ENCODE peak calls at places on chromosomes 3 and 15, in four cellular contexts. One of them, this sample, is unnamed.

GRCh38 chr3:45985532-45986302 is 9.9 kb downstream of the FYCO1 start:
- DNase-seq in stimulated activated CD4-positive, alpha-beta T cell treated with anti-CD3 and anti-CD28 coated beads, Interleukin-4, amount 100 ng/mL, for 4 hours: no peak
- DNase-seq in retinal pigment epithelial cell: no peak
- DNase-seq in mucosa of descending colon: no peak
- DNase-seq in this sample: no peak

GRCh38 chr15:21262851-21263400 is 177.4 kb downstream of the POTEB3 start:
- DNase-seq in stimulated activated CD4-positive, alpha-beta T cell treated with anti-CD3 and anti-CD28 coated beads, Interleukin-4, amount 100 ng/mL, for 4 hours: no peak
- DNase-seq in retinal pigment epithelial cell: no peak
- DNase-seq in mucosa of descending colon: no peak
- DNase-seq in this sample: no peak

GRCh38 chr3:5347486-5347885 is 160.0 kb downstream of the EDEM1 start:
- DNase-seq in retinal pigment epithelial cell: no peak
- DNase-seq in stimulated activated CD4-positive, alpha-beta T cell treated with anti-CD3 and anti-CD28 coated beads, Interleukin-4, amount 100 ng/mL, for 4 hours: no peak
- DNase-seq in mucosa of descending colon: no peak
- DNase-seq in this sample: no peak

GRCh38 chr15:66145242-66146182 is 108.0 kb downstream of the MEGF11 start:
- DNase-seq in mucosa of descending colon: no peak
- DNase-seq in retinal pigment epithelial cell: no peak
- DNase-seq in stimulated activated CD4-positive, alpha-beta T cell treated with anti-CD3 and anti-CD28 coated beads, Interleukin-4, amount 100 ng/mL, for 4 hours: no peak
- DNase-seq in this sample: no peak

GRCh38 chr15:77029166-77030041 is 34.5 kb downstream of the PSTPIP1 start:
- DNase-seq in stimulated activated CD4-positive, alpha-beta T cell treated with anti-CD3 and anti-CD28 coated beads, Interleukin-4, amount 100 ng/mL, for 4 hours: no peak
- DNase-seq in mucosa of descending colon: peak
- DNase-seq in retinal pigment epithelial cell: no peak
- DNase-seq in this sample: no peak

GRCh38 chr3:8937064-8938020 is 25.9 kb downstream of the RAD18 start:
- DNase-seq in stimulated activated CD4-positive, alpha-beta T cell treated with anti-CD3 and anti-CD28 coated beads, Interleukin-4, amount 100 ng/mL, for 4 hours: no peak
- DNase-seq in mucosa of descending colon: no peak
- DNase-seq in retinal pigment epithelial cell: peak
- DNase-seq in this sample: no peak

GRCh38 chr3:159733194-159733860 is 255.3 kb upstream of the IL12A start:
- DNase-seq in mucosa of descending colon: no peak
- DNase-seq in stimulated activated CD4-positive, alpha-beta T cell treated with anti-CD3 and anti-CD28 coated beads, Interleukin-4, amount 100 ng/mL, for 4 hours: no peak
- DNase-seq in retinal pigment epithelial cell: peak
- DNase-seq in this sample: no peak

GRCh38 chr3:152069871-152070270 is 196.4 kb downstream of the SUCNR1 start:
- DNase-seq in retinal pigment epithelial cell: no peak
- DNase-seq in mucosa of descending colon: no peak
- DNase-seq in stimulated activated CD4-positive, alpha-beta T cell treated with anti-CD3 and anti-CD28 coated beads, Interleukin-4, amount 100 ng/mL, for 4 hours: no peak
- DNase-seq in this sample: no peak

GRCh38 chr3:53337167-53337940 is 10.0 kb downstream of the DCP1A start:
- DNase-seq in stimulated activated CD4-positive, alpha-beta T cell treated with anti-CD3 and anti-CD28 coated beads, Interleukin-4, amount 100 ng/mL, for 4 hours: no peak
- DNase-seq in retinal pigment epithelial cell: no peak
- DNase-seq in mucosa of descending colon: no peak
- DNase-seq in this sample: no peak

GRCh38 chr3:147616998-147617619 is 207.9 kb downstream of the ZIC1 start:
- DNase-seq in mucosa of descending colon: no peak
- DNase-seq in retinal pigment epithelial cell: no peak
- DNase-seq in stimulated activated CD4-positive, alpha-beta T cell treated with anti-CD3 and anti-CD28 coated beads, Interleukin-4, amount 100 ng/mL, for 4 hours: no peak
- DNase-seq in this sample: no peak

GRCh38 chr3:33170531-33170930 is 48.1 kb downstream of the SUSD5 start:
- DNase-seq in stimulated activated CD4-positive, alpha-beta T cell treated with anti-CD3 and anti-CD28 coated beads, Interleukin-4, amount 100 ng/mL, for 4 hours: no peak
- DNase-seq in mucosa of descending colon: no peak
- DNase-seq in retinal pigment epithelial cell: no peak
- DNase-seq in this sample: peak

GRCh38 chr3:21835266-21835665 is 84.3 kb upstream of the ZNF385D start:
- DNase-seq in stimulated activated CD4-positive, alpha-beta T cell treated with anti-CD3 and anti-CD28 coated beads, Interleukin-4, amount 100 ng/mL, for 4 hours: no peak
- DNase-seq in mucosa of descending colon: no peak
- DNase-seq in retinal pigment epithelial cell: no peak
- DNase-seq in this sample: no peak

GRCh38 chr15:82979726-82980125 is 6.3 kb upstream of the RAMAC start:
- DNase-seq in retinal pigment epithelial cell: no peak
- DNase-seq in stimulated activated CD4-positive, alpha-beta T cell treated with anti-CD3 and anti-CD28 coated beads, Interleukin-4, amount 100 ng/mL, for 4 hours: no peak
- DNase-seq in mucosa of descending colon: no peak
- DNase-seq in this sample: no peak

GRCh38 chr3:165749817-165750216 is 87.4 kb downstream of the BCHE start:
- DNase-seq in stimulated activated CD4-positive, alpha-beta T cell treated with anti-CD3 and anti-CD28 coated beads, Interleukin-4, amount 100 ng/mL, for 4 hours: no peak
- DNase-seq in mucosa of descending colon: no peak
- DNase-seq in retinal pigment epithelial cell: no peak
- DNase-seq in this sample: no peak

GRCh38 chr15:88497109-88497761 is 29.7 kb downstream of the MRPS11 start:
- DNase-seq in retinal pigment epithelial cell: no peak
- DNase-seq in mucosa of descending colon: no peak
- DNase-seq in stimulated activated CD4-positive, alpha-beta T cell treated with anti-CD3 and anti-CD28 coated beads, Interleukin-4, amount 100 ng/mL, for 4 hours: no peak
- DNase-seq in this sample: no peak

GRCh38 chr3:19148768-19149091 is 420 bp downstream of the KCNH8 start:
- DNase-seq in mucosa of descending colon: no peak
- DNase-seq in stimulated activated CD4-positive, alpha-beta T cell treated with anti-CD3 and anti-CD28 coated beads, Interleukin-4, amount 100 ng/mL, for 4 hours: no peak
- DNase-seq in retinal pigment epithelial cell: no peak
- DNase-seq in this sample: no peak

GRCh38 chr3:66115858-66116654 is 77.3 kb upstream of the MAGI1 start:
- DNase-seq in mucosa of descending colon: no peak
- DNase-seq in stimulated activated CD4-positive, alpha-beta T cell treated with anti-CD3 and anti-CD28 coated beads, Interleukin-4, amount 100 ng/mL, for 4 hours: no peak
- DNase-seq in retinal pigment epithelial cell: peak
- DNase-seq in this sample: no peak

GRCh38 chr3:188948658-188949400 is 222.9 kb upstream of the TPRG1 start:
- DNase-seq in mucosa of descending colon: no peak
- DNase-seq in retinal pigment epithelial cell: peak
- DNase-seq in stimulated activated CD4-positive, alpha-beta T cell treated with anti-CD3 and anti-CD28 coated beads, Interleukin-4, amount 100 ng/mL, for 4 hours: no peak
- DNase-seq in this sample: no peak

GRCh38 chr15:70029297-70029701 is 68.4 kb downstream of the TLE3 start:
- DNase-seq in mucosa of descending colon: no peak
- DNase-seq in stimulated activated CD4-positive, alpha-beta T cell treated with anti-CD3 and anti-CD28 coated beads, Interleukin-4, amount 100 ng/mL, for 4 hours: no peak
- DNase-seq in retinal pigment epithelial cell: no peak
- DNase-seq in this sample: peak

GRCh38 chr3:73502609-73503560 is 121.9 kb downstream of the PDZRN3 start:
- DNase-seq in retinal pigment epithelial cell: no peak
- DNase-seq in mucosa of descending colon: no peak
- DNase-seq in stimulated activated CD4-positive, alpha-beta T cell treated with anti-CD3 and anti-CD28 coated beads, Interleukin-4, amount 100 ng/mL, for 4 hours: peak
- DNase-seq in this sample: peak

GRCh38 chr3:156448300-156448699 is 106.6 kb downstream of the SSR3 start:
- DNase-seq in mucosa of descending colon: no peak
- DNase-seq in retinal pigment epithelial cell: no peak
- DNase-seq in stimulated activated CD4-positive, alpha-beta T cell treated with anti-CD3 and anti-CD28 coated beads, Interleukin-4, amount 100 ng/mL, for 4 hours: no peak
- DNase-seq in this sample: peak

GRCh38 chr3:127525373-127525772 is 65.2 kb downstream of the TPRA1 start:
- DNase-seq in mucosa of descending colon: no peak
- DNase-seq in stimulated activated CD4-positive, alpha-beta T cell treated with anti-CD3 and anti-CD28 coated beads, Interleukin-4, amount 100 ng/mL, for 4 hours: no peak
- DNase-seq in retinal pigment epithelial cell: no peak
- DNase-seq in this sample: no peak

GRCh38 chr3:119891944-119892721 is 110.2 kb downstream of the NR1I2 start:
- DNase-seq in mucosa of descending colon: no peak
- DNase-seq in retinal pigment epithelial cell: peak
- DNase-seq in stimulated activated CD4-positive, alpha-beta T cell treated with anti-CD3 and anti-CD28 coated beads, Interleukin-4, amount 100 ng/mL, for 4 hours: peak
- DNase-seq in this sample: peak

GRCh38 chr3:195906865-195907729 is 1.3 kb downstream of the TNK2 start:
- DNase-seq in mucosa of descending colon: peak
- DNase-seq in stimulated activated CD4-positive, alpha-beta T cell treated with anti-CD3 and anti-CD28 coated beads, Interleukin-4, amount 100 ng/mL, for 4 hours: peak
- DNase-seq in retinal pigment epithelial cell: no peak
- DNase-seq in this sample: no peak